ENCODE peak calls at places on chromosomes 7 and 10, in ten cellular contexts. S is upper lobe of right lung; F is psoas muscle; W is CD8-positive, alpha-beta T cell; K is upper lobe of left lung; P is gastrocnemius medialis; B is pancreas; G is omental fat pad; Z is mucosa of descending colon; Y is K562. D is an unnamed sample.

GRCh38 chr7:138979226-138979979 is 1.8 kb downstream of the KIAA1549 start:
- ATAC-seq in S (no peak), Z (no peak), G (no peak), K (no peak), F (no peak), Y (peak), B (peak), W (peak), P (no peak), D (no peak)

GRCh38 chr10:104170610-104171269 is 48.8 kb downstream of the SFR1 start:
- ATAC-seq in P (no peak), Y (no peak), S (no peak), Z (no peak), B (no peak), W (peak), F (no peak), G (no peak), K (no peak), D (no peak)

GRCh38 chr7:76073335-76073990 is 25.6 kb downstream of the MDH2 start:
- ATAC-seq in W (no peak), K (no peak), G (no peak), F (no peak), Z (no peak), Y (peak), S (no peak), P (no peak), B (no peak), D (no peak)

GRCh38 chr7:111076205-111076604 is 14.7 kb upstream of the LRRN3 start:
- ATAC-seq in P (no peak), S (no peak), G (no peak), F (no peak), K (no peak), Y (peak), B (no peak), W (no peak), Z (no peak), D (no peak)

GRCh38 chr10:60537697-60538096 is 148.0 kb upstream of the ANK3 start:
- ATAC-seq in P (no peak), F (no peak), Z (no peak), S (no peak), Y (no peak), K (no peak), G (no peak), W (no peak), B (no peak), D (no peak)

GRCh38 chr7:148306759-148307158 is 283.8 kb upstream of the C7orf33 start:
- ATAC-seq in Y (no peak), K (no peak), Z (no peak), P (no peak), W (no peak), G (no peak), S (no peak), B (no peak), F (no peak), D (no peak)

GRCh38 chr7:47581821-47582747 is at the start of gene TNS3:
- ATAC-seq in Z (peak), P (peak), S (peak), W (no peak), K (peak), G (peak), Y (no peak), B (peak), F (peak), D (peak)

GRCh38 chr10:77157248-77158019 is 480.2 kb downstream of the KCNMA1 start:
- ATAC-seq in B (no peak), Z (peak), G (no peak), P (no peak), F (no peak), W (no peak), S (no peak), K (peak), Y (no peak), D (no peak)

GRCh38 chr10:107409517-107409916 is 245.0 kb upstream of the SORCS1 start:
- ATAC-seq in F (no peak), Z (peak), S (peak), Y (no peak), G (no peak), P (no peak), K (peak), B (no peak), W (no peak), D (no peak)

GRCh38 chr7:17608114-17608833 is 309.8 kb downstream of the AHR start:
- ATAC-seq in W (no peak), F (no peak), B (no peak), G (no peak), K (no peak), Z (no peak), Y (no peak), P (no peak), S (no peak), D (no peak)

GRCh38 chr7:137393570-137393969 is 50.0 kb upstream of the PTN start:
- ATAC-seq in P (no peak), K (no peak), B (no peak), Z (no peak), F (no peak), Y (no peak), W (no peak), S (peak), G (no peak), D (no peak)

GRCh38 chr10:71036279-71036535 is 147.8 kb upstream of the PCBD1 start:
- ATAC-seq in Y (no peak), W (no peak), Z (no peak), K (no peak), F (no peak), G (no peak), B (no peak), S (no peak), P (no peak), D (no peak)

GRCh38 chr10:71032887-71033286 is 144.5 kb upstream of the PCBD1 start:
- ATAC-seq in G (no peak), B (no peak), Z (no peak), K (no peak), S (no peak), Y (no peak), P (no peak), W (no peak), F (no peak), D (no peak)

GRCh38 chr10:71031601-71032000 is 143.2 kb upstream of the PCBD1 start:
- ATAC-seq in G (no peak), S (no peak), Y (no peak), P (peak), K (no peak), F (peak), Z (no peak), B (no peak), W (no peak), D (no peak)

GRCh38 chr10:71035511-71036278 is 147.3 kb upstream of the PCBD1 start:
- ATAC-seq in G (no peak), W (no peak), P (no peak), F (no peak), S (no peak), K (no peak), B (no peak), Z (no peak), Y (no peak), D (no peak)

GRCh38 chr10:71033396-71033980 is 145.1 kb upstream of the PCBD1 start:
- ATAC-seq in K (no peak), S (no peak), G (peak), Y (no peak), P (no peak), F (no peak), B (no peak), W (no peak), Z (no peak), D (no peak)
- TF ChIP-seq CTCF in K (no peak), S (no peak), G (no peak), Y (peak), P (no peak), F (no peak), B (no peak), W (no peak), Z (no peak), D (no peak)

GRCh38 chr7:150388709-150389531 is 9.8 kb downstream of the ZNF775 start:
- ATAC-seq in K (peak), S (peak), G (peak), Y (peak), B (peak), W (no peak), P (peak), Z (peak), F (peak), D (peak)
- TF ChIP-seq CTCF in K (peak), S (peak), G (no peak), Y (peak), B (peak), W (no peak), P (peak), Z (peak), F (peak), D (peak)

DNA sequence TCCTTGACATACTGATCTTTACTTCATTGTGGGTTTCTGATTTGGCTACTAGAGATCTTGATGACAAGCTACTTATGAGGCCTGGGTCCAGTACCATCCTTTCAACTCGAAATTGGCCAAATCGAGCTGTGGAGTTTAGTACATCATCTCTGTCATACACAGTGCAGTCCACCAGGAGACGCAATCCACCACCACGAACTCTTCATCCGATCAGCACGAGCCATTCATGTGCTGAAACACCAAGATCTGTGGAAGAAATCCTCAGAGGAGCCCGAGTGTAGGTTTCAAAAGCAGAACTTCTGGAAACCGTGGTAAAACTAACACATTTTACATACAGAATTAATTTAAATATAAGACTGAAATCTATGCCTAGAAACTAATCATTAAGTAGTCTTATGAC is 14.2 kb downstream of the DNAJC9 start:
- ATAC-seq in P (no peak), Z (no peak), G (no peak), W (no peak), Y (peak), B (no peak), K (no peak), S (no peak), F (no peak), D (no peak)
- TF ChIP-seq CTCF in P (no peak), Z (no peak), G (no peak), W (no peak), Y (peak), B (no peak), K (no peak), S (no peak), F (no peak), D (no peak)

GRCh38 chr10:6201511-6201975 is 1.2 kb upstream of the PFKFB3 start:
- ATAC-seq in G (peak), W (peak), B (peak), F (peak), Z (peak), P (peak), K (peak), Y (peak), S (peak), D (peak)
- TF ChIP-seq CTCF in G (no peak), W (no peak), B (no peak), F (no peak), Z (no peak), P (no peak), K (no peak), Y (no peak), S (no peak), D (no peak)

GRCh38 chr7:16564909-16565426 is 38.3 kb downstream of the LRRC72 start:
- ATAC-seq in S (peak), Y (peak), K (peak), B (peak), Z (peak), G (no peak), W (peak), P (no peak), F (peak), D (no peak)
- TF ChIP-seq CTCF in S (peak), Y (peak), K (peak), B (peak), Z (peak), G (no peak), W (peak), P (peak), F (peak), D (peak)

GRCh38 chr7:151505433-151505832 is 14.3 kb downstream of the RHEB start:
- ATAC-seq in B (no peak), P (no peak), W (no peak), S (no peak), G (no peak), K (no peak), F (no peak), Y (peak), Z (no peak), D (no peak)

GRCh38 chr7:151505836-151506468 is 13.7 kb downstream of the RHEB start:
- ATAC-seq in F (no peak), K (no peak), W (no peak), Y (peak), P (no peak), B (no peak), G (no peak), S (no peak), Z (no peak), D (no peak)

GRCh38 chr7:151504715-151505326 is 14.9 kb downstream of the RHEB start:
- ATAC-seq in P (no peak), W (no peak), K (no peak), G (no peak), Y (no peak), F (no peak), S (no peak), B (no peak), Z (no peak), D (no peak)

GRCh38 chr7:151507806-151508205 is 11.9 kb downstream of the RHEB start:
- ATAC-seq in Y (no peak), P (no peak), B (no peak), S (no peak), W (no peak), F (no peak), K (no peak), Z (no peak), G (no peak), D (no peak)

GRCh38 chr7:151506901-151507382 is 12.8 kb downstream of the RHEB start:
- ATAC-seq in B (no peak), S (no peak), Y (peak), G (no peak), F (peak), K (no peak), W (no peak), Z (no peak), P (peak), D (peak)
- TF ChIP-seq CTCF in B (no peak), S (no peak), Y (peak), G (no peak), F (peak), K (no peak), W (no peak), Z (no peak), P (no peak), D (peak)

GRCh38 chr7:51299391-51300133 is 17.0 kb downstream of the COBL start:
- ATAC-seq in Z (peak), Y (peak), G (no peak), S (no peak), F (no peak), B (no peak), P (no peak), K (no peak), W (no peak), D (no peak)
- TF ChIP-seq CTCF in Z (no peak), Y (no peak), G (no peak), S (no peak), F (no peak), B (no peak), P (no peak), K (no peak), W (no peak), D (no peak)

DNA sequence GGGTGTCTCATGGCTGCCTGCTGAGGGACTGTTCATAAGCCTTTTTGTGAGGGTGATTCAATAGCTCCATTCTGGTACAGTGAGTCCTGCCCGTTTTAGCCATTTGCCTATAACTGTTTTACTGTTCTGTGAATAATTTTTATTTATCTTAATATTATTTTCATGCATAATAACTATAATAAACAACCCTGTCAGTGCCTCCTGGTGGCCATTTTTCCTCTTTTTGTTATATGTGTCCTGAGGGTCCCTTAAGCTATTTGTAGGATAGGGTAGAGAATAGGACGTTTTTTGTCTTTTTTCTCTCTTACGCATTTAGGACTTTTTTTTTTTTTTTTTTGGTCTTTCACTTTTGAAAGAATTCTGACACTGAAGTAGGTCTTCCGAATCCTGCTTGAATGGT is 2.9 kb downstream of the C1QL3 start:
- ATAC-seq in Y (no peak), G (no peak), F (no peak), W (no peak), Z (no peak), K (no peak), S (no peak), B (no peak), P (no peak), D (no peak)
- TF ChIP-seq CTCF in Y (no peak), G (no peak), F (peak), W (no peak), Z (no peak), K (no peak), S (peak), B (no peak), P (no peak), D (peak)